ENCODE peak calls at places on chromosomes 2 and 18, in four cellular contexts. K, L, N and H are unnamed samples. For H3K79me2, the result is how much of the 10 kb centered on the place peaks cover.

GRCh38 chr18:72174972-72175649 is 369.0 kb downstream of the CBLN2 start:
- DNase-seq in N (no peak), L (no peak), K (no peak), H (no peak)

GRCh38 chr2:177717831-177718618 is 325.5 kb downstream of the AGPS start:
- DNase-seq in N (no peak), L (no peak), K (peak), H (peak)

GRCh38 chr2:98913916-98914712 is 21.9 kb downstream of the CRACDL start:
- DNase-seq in L (no peak), N (no peak), K (no peak), H (no peak)

GRCh38 chr2:202135111-202135874 is 62.2 kb downstream of the KIAA2012 start:
- DNase-seq in K (no peak), N (no peak), L (no peak), H (no peak)

GRCh38 chr2:109526442-109526970 is 87.3 kb downstream of the SEPTIN10 start:
- DNase-seq in L (no peak), K (no peak), N (no peak), H (no peak)

GRCh38 chr2:236254021-236254420 is 10.2 kb downstream of the ASB18 start:
- DNase-seq in L (no peak), N (no peak), K (no peak), H (no peak)

GRCh38 chr2:6973895-6974545 is 56.8 kb downstream of the RNF144A start:
- DNase-seq in N (no peak), K (no peak), L (no peak), H (no peak)

GRCh38 chr2:55156326-55156725 is 75.8 kb downstream of the CLHC1 start:
- DNase-seq in L (no peak), K (no peak), N (no peak), H (no peak)

GRCh38 chr2:241817126-241817820 is 8.3 kb downstream of the NEU4 start:
- DNase-seq in K (no peak), L (no peak), N (no peak), H (no peak)

GRCh38 chr18:57075716-57076400 is 71.0 kb upstream of the BOD1L2 start:
- DNase-seq in N (no peak), L (no peak), K (no peak), H (peak)

GRCh38 chr2:241040811-241041334 is 42.5 kb downstream of the SNED1 start:
- DNase-seq in K (no peak), L (no peak), N (no peak), H (no peak)

GRCh38 chr18:23258566-23259265 is 123.4 kb downstream of the CABLES1 start:
- DNase-seq in L (no peak), N (no peak), K (no peak), H (no peak)

GRCh38 chr2:43452318-43452731 is 143.5 kb downstream of the THADA start:
- DNase-seq in L (no peak), N (no peak), K (no peak), H (no peak)

GRCh38 chr2:72350852-72351251 is 203.2 kb upstream of the CYP26B1 start:
- DNase-seq in L (no peak), N (no peak), K (no peak), H (peak)

GRCh38 chr2:70726947-70727725 is 40.9 kb downstream of the ADD2 start:
- DNase-seq in L (no peak), N (no peak), K (no peak), H (no peak)

GRCh38 chr18:25177631-25178030 is 174.3 kb downstream of the ZNF521 start:
- DNase-seq in N (no peak), K (no peak), L (no peak), H (no peak)

GRCh38 chr2:55165567-55165966 is 66.5 kb downstream of the CLHC1 start:
- DNase-seq in K (no peak), N (no peak), L (no peak), H (no peak)

GRCh38 chr2:122545821-122546220 is 790.4 kb downstream of the TSN start:
- DNase-seq in K (no peak), L (no peak), N (no peak), H (no peak)

GRCh38 chr2:4454907-4455306 is 751.5 kb downstream of the DCDC2C start:
- DNase-seq in L (no peak), N (no peak), K (no peak), H (no peak)

GRCh38 chr18:74499633-74500032 is 3.5 kb downstream of the CNDP2 start:
- DNase-seq in L (peak), K (peak), N (no peak), H (no peak)

GRCh38 chr18:56108486-56109367 is 520.7 kb upstream of the TCF4 start:
- DNase-seq in N (no peak), K (no peak), L (no peak), H (no peak)

GRCh38 chr18:24185805-24186204 is 46.9 kb downstream of the CABYR start:
- DNase-seq in K (no peak), L (no peak), N (no peak), H (no peak)

GRCh38 chr2:62343636-62344349 is 147.9 kb downstream of the B3GNT2 start:
- DNase-seq in K (no peak), L (no peak), N (no peak), H (no peak)

GRCh38 chr2:155309483-155309882 is 611.0 kb downstream of the KCNJ3 start:
- DNase-seq in K (no peak), L (no peak), N (no peak), H (no peak)

GRCh38 chr2:5537180-5537579 is 155.0 kb upstream of the SOX11 start:
- DNase-seq in K (no peak), L (no peak), N (no peak), H (no peak)

GRCh38 chr18:77482190-77482928 is 232.7 kb downstream of the GALR1 start:
- DNase-seq in L (no peak), K (no peak), N (no peak), H (no peak)

GRCh38 chr2:179373826-179374225 is 109.2 kb upstream of the SESTD1 start:
- DNase-seq in L (no peak), N (no peak), K (no peak), H (no peak)

GRCh38 chr2:174336403-174337336 is 1.9 kb downstream of the SP9 start:
- DNase-seq in L (no peak), N (peak), K (peak), H (peak)

GRCh38 chr18:5746844-5747243 is 148.5 kb downstream of the TMEM200C start:
- DNase-seq in K (no peak), N (peak), L (no peak), H (no peak)

GRCh38 chr18:32010124-32010745 is 8.4 kb upstream of the RNF125 start:
- DNase-seq in K (no peak), N (no peak), L (no peak), H (peak)

GRCh38 chr2:112821142-112821541 is 15.4 kb downstream of the IL1B start:
- DNase-seq in K (no peak), L (no peak), N (no peak), H (no peak)

GRCh38 chr2:205670292-205670691 is 12.0 kb upstream of the NRP2 start:
- DNase-seq in L (no peak), N (no peak), K (no peak), H (no peak)

GRCh38 chr18:9120796-9121195 is 15.8 kb upstream of the ANKRD12 start:
- DNase-seq in K (no peak), N (no peak), L (no peak), H (no peak)

GRCh38 chr18:9124824-9125223 is 11.8 kb upstream of the ANKRD12 start:
- DNase-seq in K (no peak), N (no peak), L (no peak), H (no peak)

GRCh38 chr18:9117980-9118841 is 15.7 kb downstream of the NDUFV2 start:
- DNase-seq in K (no peak), N (no peak), L (no peak), H (no peak)

GRCh38 chr18:9126337-9126736 is 10.2 kb upstream of the ANKRD12 start:
- DNase-seq in K (no peak), L (no peak), N (no peak), H (no peak)

GRCh38 chr18:9123520-9123919 is 13.1 kb upstream of the ANKRD12 start:
- DNase-seq in N (no peak), L (no peak), K (no peak), H (no peak)
- H3K79me2 ChIP-seq in N (under half), L (half or more), K (half or more), H (under half)

GRCh38 chr2:46485002-46485401 is 5.6 kb downstream of the TMEM247 start:
- DNase-seq in K (no peak), L (no peak), N (no peak), H (no peak)

GRCh38 chr2:46488389-46488788 is 9.0 kb downstream of the TMEM247 start:
- DNase-seq in L (no peak), N (no peak), K (no peak), H (peak)

GRCh38 chr2:46486441-46486840 is 7.1 kb downstream of the TMEM247 start:
- DNase-seq in N (no peak), L (no peak), K (no peak), H (no peak)

GRCh38 chr2:46489430-46489829 is 10.1 kb downstream of the TMEM247 start:
- DNase-seq in N (no peak), L (no peak), K (no peak), H (no peak)

DNA sequence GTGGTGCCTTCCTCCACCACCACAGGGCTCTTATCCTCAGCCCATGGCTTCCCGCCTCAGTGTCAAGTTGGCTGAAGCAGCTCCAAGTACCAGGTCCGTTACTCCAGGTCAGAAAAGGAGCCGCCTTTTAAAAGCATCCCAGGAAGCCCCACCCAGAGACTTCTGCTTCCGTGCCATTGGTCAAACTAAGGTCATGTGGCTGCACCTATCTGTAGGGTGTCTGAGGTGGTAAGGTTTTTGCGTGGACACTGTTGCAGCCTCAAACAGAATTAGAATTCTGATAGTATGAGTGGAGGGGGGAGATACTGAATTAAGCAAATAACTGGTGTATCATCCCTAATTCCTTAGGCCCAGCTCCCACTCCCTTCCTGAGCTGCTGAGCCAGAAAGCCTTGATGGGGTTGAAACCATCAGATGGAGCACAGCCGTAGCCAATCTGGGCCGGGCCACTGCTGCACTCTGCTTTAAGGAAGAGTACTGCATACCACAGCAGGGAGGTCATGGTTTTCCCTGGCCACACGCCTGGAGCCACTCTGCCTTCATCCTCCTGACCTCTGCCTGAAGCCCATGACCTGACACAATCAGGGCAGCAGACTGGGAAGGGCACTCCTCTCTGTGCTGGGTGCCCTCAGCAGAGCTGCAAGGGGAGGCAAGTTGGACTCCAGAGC is 8.4 kb downstream of the TMEM247 start:
- DNase-seq in N (no peak), K (peak), L (no peak), H (peak)
- TF ChIP-seq JUNB in N (no peak), K (no peak), L (no peak), H (no peak)

GRCh38 chr18:79503891-79504475 is 108.3 kb downstream of the NFATC1 start:
- DNase-seq in L (no peak), N (no peak), K (no peak), H (no peak)
- H3K4me3 ChIP-seq in L (no peak), N (no peak), K (no peak), H (no peak)

GRCh38 chr2:238786792-238787490 is 60.9 kb upstream of the TWIST2 start:
- DNase-seq in K (no peak), L (no peak), N (no peak), H (no peak)

GRCh38 chr2:238785528-238785860 is 62.4 kb upstream of the TWIST2 start:
- DNase-seq in N (no peak), L (no peak), K (no peak), H (no peak)

GRCh38 chr2:238787507-238787906 is 60.4 kb upstream of the TWIST2 start:
- DNase-seq in K (no peak), L (no peak), N (no peak), H (no peak)

GRCh38 chr2:238784671-238785527 is 63.0 kb upstream of the TWIST2 start:
- DNase-seq in K (peak), L (no peak), N (peak), H (peak)

DNA sequence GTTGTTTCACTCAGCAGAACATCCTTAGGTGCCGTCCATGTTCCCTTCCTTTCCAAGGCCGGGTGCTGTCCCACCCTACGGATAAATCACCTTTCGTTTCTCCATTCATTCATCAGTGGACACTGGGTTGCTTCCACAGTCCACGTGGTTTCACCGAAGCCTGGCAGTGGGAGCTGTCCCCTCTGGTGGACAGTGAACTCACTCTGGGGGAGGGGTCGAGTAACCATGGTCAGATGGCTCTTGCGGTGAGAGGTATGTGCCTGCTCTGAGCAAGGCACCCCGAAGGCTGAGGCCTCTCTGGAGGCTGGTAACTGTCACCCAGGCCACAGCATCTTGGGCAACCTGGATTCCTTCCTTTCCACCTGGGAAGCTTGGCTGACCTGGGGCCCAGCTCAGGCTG is 61.5 kb upstream of the TWIST2 start:
- DNase-seq in N (no peak), K (no peak), L (no peak), H (no peak)
- H3K79me2 ChIP-seq in N (under half), K (under half), L (under half), H (under half)

GRCh38 chr2:27323592-27324285 is 842 bp upstream of the MPV17 start:
- DNase-seq in L (no peak), N (no peak), K (no peak), H (peak)

GRCh38 chr2:27322766-27323591 is at the start of gene MPV17:
- DNase-seq in L (peak), N (peak), K (peak), H (peak)

GRCh38 chr2:27324720-27325119 is 1.8 kb upstream of the MPV17 start:
- DNase-seq in K (no peak), N (no peak), L (no peak), H (no peak)

GRCh38 chr2:27320958-27321543 is 1.8 kb downstream of the MPV17 start:
- DNase-seq in K (peak), N (peak), L (no peak), H (peak)

DNA sequence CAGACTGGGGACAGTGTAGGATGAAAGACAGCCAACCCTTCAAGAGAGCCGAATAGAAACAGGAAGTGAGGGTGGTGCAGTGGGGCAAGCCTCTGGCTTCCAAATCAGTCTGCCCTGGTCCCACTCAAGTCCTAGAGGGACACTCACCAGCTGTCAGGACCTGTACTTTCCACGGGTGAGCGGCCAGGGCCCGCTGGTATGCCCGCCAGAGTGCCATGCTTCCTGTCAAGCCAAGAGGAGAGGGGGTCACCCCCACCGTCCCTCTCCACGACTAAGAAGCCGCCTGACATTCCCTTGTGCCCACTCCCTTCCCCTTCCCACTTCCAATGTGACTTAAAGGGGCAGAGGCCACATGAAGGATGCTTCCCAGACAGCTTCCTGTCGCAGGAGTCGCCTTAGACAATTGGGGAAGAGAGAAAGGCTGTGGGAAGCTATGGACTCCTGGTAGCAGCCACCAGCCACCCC is 564 bp downstream of the MPV17 start:
- DNase-seq in L (no peak), K (peak), N (no peak), H (peak)
- TF ChIP-seq JUNB in L (no peak), K (no peak), N (no peak), H (no peak)